ENCODE peak calls at places on chromosomes 2 and 18, in seven cellular contexts. P is epithelial cell of esophagus, I is A549, V is right atrium auricular region, W is pancreas, L is MCF 10A, Q is PC-9. Z is an unnamed sample.

GRCh38 chr2:54247115-54247514 is 8.9 kb downstream of the TSPYL6 start:
- DNase-seq in V (no peak), L (no peak), W (no peak), P (no peak), Q (no peak), I (no peak), Z (no peak)

GRCh38 chr2:167135691-167136090 is 247.4 kb downstream of the XIRP2 start:
- DNase-seq in I (no peak), W (no peak), V (no peak), L (no peak), Q (no peak), P (no peak), Z (no peak)

GRCh38 chr2:163133602-163134001 is 295.0 kb upstream of the KCNH7 start:
- DNase-seq in W (no peak), V (no peak), P (no peak), L (no peak), Q (no peak), I (no peak), Z (no peak)

GRCh38 chr2:230429513-230429912 is 13.5 kb downstream of the SP100 start:
- DNase-seq in P (no peak), W (no peak), L (no peak), I (no peak), Q (no peak), V (no peak), Z (no peak)

GRCh38 chr2:233085037-233085838 is 25.1 kb downstream of the INPP5D start:
- DNase-seq in L (no peak), I (no peak), Q (no peak), W (no peak), V (no peak), P (no peak), Z (no peak)

GRCh38 chr2:158239271-158239670 is 137.6 kb downstream of the UPP2 start:
- DNase-seq in Q (no peak), L (no peak), W (no peak), V (no peak), I (no peak), P (peak; percentile 30), Z (no peak)

GRCh38 chr18:76592981-76593381 is 97.9 kb upstream of the ZNF516 start:
- DNase-seq in L (no peak), P (peak; percentile 20), Q (no peak), I (no peak), W (no peak), V (no peak), Z (no peak)

GRCh38 chr2:54687595-54688152 is 35.8 kb upstream of the EML6 start:
- DNase-seq in L (no peak), W (no peak), V (no peak), Q (no peak), I (no peak), P (no peak), Z (no peak)

GRCh38 chr2:230893881-230894781 is 29.4 kb downstream of the ITM2C start:
- DNase-seq in I (no peak), Q (no peak), L (no peak), P (no peak), W (no peak), V (no peak), Z (no peak)

GRCh38 chr2:79887747-79888374 is 375.0 kb downstream of the CTNNA2 start:
- DNase-seq in V (no peak), W (no peak), Q (peak; percentile 47), P (peak; percentile 71), L (peak; percentile 72), I (peak; percentile 8), Z (peak; percentile 50)

GRCh38 chr2:57937456-57937855 is 109.2 kb upstream of the VRK2 start:
- DNase-seq in P (no peak), W (no peak), V (no peak), I (no peak), Q (no peak), L (no peak), Z (no peak)

GRCh38 chr2:31267437-31268120 is 33.6 kb downstream of the EHD3 start:
- DNase-seq in Q (no peak), I (no peak), P (no peak), L (no peak), V (no peak), W (no peak), Z (no peak)

GRCh38 chr2:33577660-33578059 is 21.4 kb downstream of the FAM98A start:
- DNase-seq in I (no peak), Q (peak; percentile 20), W (no peak), V (no peak), L (no peak), P (peak; percentile 14), Z (no peak)

GRCh38 chr18:28365406-28365805 is 188.5 kb upstream of the CDH2 start:
- DNase-seq in I (no peak), Q (peak; percentile 50), P (peak; percentile 86), W (no peak), V (no peak), L (peak; percentile 73), Z (no peak)

GRCh38 chr2:126467367-126468054 is 188.4 kb upstream of the GYPC start:
- DNase-seq in W (no peak), Q (no peak), P (no peak), L (no peak), I (no peak), V (no peak), Z (no peak)

GRCh38 chr2:161373939-161374338 is 42.2 kb upstream of the TBR1 start:
- DNase-seq in I (no peak), L (no peak), W (no peak), Q (no peak), V (no peak), P (no peak), Z (no peak)

GRCh38 chr2:202064206-202064880 is 8.7 kb upstream of the KIAA2012 start:
- DNase-seq in P (peak; percentile 33), I (no peak), Q (peak; percentile 36), V (no peak), W (no peak), L (peak; percentile 21), Z (no peak)

GRCh38 chr2:148745151-148745851 is 100.8 kb downstream of the EPC2 start:
- DNase-seq in W (no peak), P (peak; percentile 22), Q (no peak), V (no peak), I (no peak), L (no peak), Z (no peak)

GRCh38 chr2:20403693-20404381 is 43.0 kb upstream of the RHOB start:
- DNase-seq in V (peak; percentile 30), P (no peak), Q (no peak), W (no peak), I (no peak), L (no peak), Z (no peak)

GRCh38 chr2:196274387-196274809 is 103.0 kb upstream of the STK17B start:
- DNase-seq in P (peak; percentile 65), L (peak; percentile 54), W (no peak), I (no peak), V (no peak), Q (no peak), Z (no peak)

GRCh38 chr18:35278969-35279368 is 11.1 kb downstream of the ZSCAN30 start:
- DNase-seq in L (no peak), W (no peak), I (no peak), V (no peak), P (no peak), Q (no peak), Z (no peak)

GRCh38 chr18:35276276-35276675 is 13.8 kb downstream of the ZSCAN30 start:
- DNase-seq in V (no peak), Q (no peak), W (no peak), P (no peak), L (no peak), I (no peak), Z (no peak)

GRCh38 chr18:35277633-35278032 is 12.4 kb downstream of the ZSCAN30 start:
- DNase-seq in I (no peak), Q (no peak), L (no peak), P (no peak), W (no peak), V (no peak), Z (no peak)

GRCh38 chr18:35282353-35282752 is 7.7 kb downstream of the ZSCAN30 start:
- DNase-seq in L (peak; percentile 58), P (peak; percentile 85), W (no peak), Q (peak; percentile 58), V (no peak), I (no peak), Z (no peak)

GRCh38 chr18:35278085-35278484 is 11.9 kb downstream of the ZSCAN30 start:
- DNase-seq in Q (no peak), L (no peak), W (no peak), I (no peak), V (no peak), P (no peak), Z (no peak)
- TF ChIP-seq CTCF in Q (no peak), L (no peak), W (no peak), I (no peak), V (no peak), P (no peak), Z (no peak)

DNA sequence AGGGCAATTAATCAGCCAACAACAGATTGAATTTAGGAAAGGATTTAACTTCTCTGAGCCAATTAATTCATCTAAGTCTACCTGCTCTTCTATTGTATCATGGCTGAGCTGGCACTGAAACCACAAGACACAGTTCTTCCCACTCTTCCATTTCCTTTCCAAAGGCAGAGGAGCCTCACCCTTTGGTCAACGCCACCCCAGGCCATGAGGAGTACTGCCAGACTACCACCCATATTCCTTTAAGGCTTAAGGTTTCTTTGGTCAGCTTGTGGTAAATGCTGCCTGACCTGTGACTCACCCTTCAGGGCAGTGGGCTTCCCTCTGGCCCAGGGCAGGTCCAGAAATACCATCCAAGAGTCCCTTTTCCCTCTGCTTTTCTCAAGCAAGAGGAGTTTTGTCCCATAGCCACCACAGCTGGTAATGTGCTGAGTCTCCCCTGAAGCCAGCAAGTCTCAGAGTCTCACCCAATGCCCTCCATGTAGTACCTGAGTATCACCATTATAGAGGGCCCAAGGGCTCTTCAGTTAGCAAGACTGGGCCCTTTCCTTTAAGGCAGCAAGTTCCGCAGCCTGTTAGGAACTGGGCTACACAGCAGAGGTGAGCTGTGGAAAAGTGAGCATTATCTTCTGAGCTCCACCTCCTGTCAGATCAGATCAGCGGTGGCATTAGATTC is 900.5 kb upstream of the CRIM1 start:
- DNase-seq in Q (peak; percentile 43), I (peak; percentile 2), L (peak; percentile 61), W (no peak), V (no peak), P (peak; percentile 14), Z (no peak)
- TF ChIP-seq CTCF in Q (peak; percentile 50), I (no peak), L (peak; percentile 24), W (no peak), V (no peak), P (peak; percentile 13), Z (peak; percentile 17)

DNA sequence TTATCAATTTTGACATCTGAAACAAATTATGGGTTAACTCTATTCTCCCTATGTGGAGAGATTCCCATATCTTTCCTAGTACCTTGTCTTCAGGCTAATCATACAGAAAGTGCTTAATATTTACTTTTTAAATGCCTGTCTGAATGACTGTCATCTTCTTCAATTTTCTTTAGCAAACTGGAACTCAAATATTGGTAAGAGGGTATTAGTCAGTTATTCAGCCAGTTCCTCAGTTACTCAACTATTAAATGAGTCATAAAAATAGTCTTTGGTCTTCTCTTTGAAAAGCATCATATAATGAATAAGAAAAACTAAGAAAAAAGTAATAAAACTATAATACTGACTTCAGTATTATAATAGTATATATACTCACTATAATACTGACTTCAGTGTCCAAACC is 1037.9 kb upstream of the PIK3C3 start:
- DNase-seq in I (no peak), L (peak; percentile 18), W (no peak), Q (no peak), P (peak; percentile 62), V (no peak), Z (no peak)
- TF ChIP-seq CTCF in I (no peak), L (no peak), W (no peak), Q (no peak), P (no peak), V (no peak), Z (no peak)

GRCh38 chr2:107669335-107669734 is 157.4 kb upstream of the RGPD4 start:
- DNase-seq in V (no peak), I (no peak), P (peak; percentile 30), L (peak; percentile 37), W (no peak), Q (no peak), Z (no peak)
- TF ChIP-seq CTCF in V (no peak), I (peak; percentile 29), P (peak; percentile 16), L (peak; percentile 53), W (no peak), Q (no peak), Z (peak; percentile 9)